ENCODE peak calls at places on chromosomes 1 and 21, in six cellular contexts. One of them, this sample, is unnamed.

GRCh38 chr1:960371-961131 is at the start of gene KLHL17:
- DNase-seq in neuronal stem cell: no peak
- DNase-seq in astrocyte: no peak
- DNase-seq in MM.1S: peak; percentile 76
- DNase-seq in colonic mucosa: peak; percentile 91
- DNase-seq in mammary epithelial cell: peak; percentile 71
- DNase-seq in this sample: peak; percentile 92

GRCh38 chr1:1318131-1318652 is 6.3 kb downstream of the INTS11 start:
- DNase-seq in neuronal stem cell: no peak
- DNase-seq in astrocyte: peak; percentile 93
- DNase-seq in MM.1S: no peak
- DNase-seq in colonic mucosa: peak; percentile 77
- DNase-seq in mammary epithelial cell: peak; percentile 88
- DNase-seq in this sample: no peak

GRCh38 chr1:18739408-18739807 is 108.8 kb downstream of the PAX7 start:
- DNase-seq in neuronal stem cell: no peak
- DNase-seq in astrocyte: no peak
- DNase-seq in MM.1S: no peak
- DNase-seq in colonic mucosa: peak; percentile 22
- DNase-seq in mammary epithelial cell: no peak
- DNase-seq in this sample: no peak

GRCh38 chr1:6603851-6604558 is 1.3 kb upstream of the KLHL21 start:
- DNase-seq in neuronal stem cell: peak; percentile 69
- DNase-seq in astrocyte: peak; percentile 87
- DNase-seq in MM.1S: no peak
- DNase-seq in colonic mucosa: no peak
- DNase-seq in mammary epithelial cell: peak; percentile 42
- DNase-seq in this sample: peak; percentile 88

GRCh38 chr1:237754627-237755026 is 136.1 kb downstream of the ZP4 start:
- DNase-seq in neuronal stem cell: no peak
- DNase-seq in astrocyte: no peak
- DNase-seq in MM.1S: peak; percentile 69
- DNase-seq in colonic mucosa: no peak
- DNase-seq in mammary epithelial cell: no peak
- DNase-seq in this sample: no peak

GRCh38 chr1:26053718-26054572 is 8.0 kb upstream of the SLC30A2 start:
- DNase-seq in neuronal stem cell: no peak
- DNase-seq in astrocyte: no peak
- DNase-seq in MM.1S: no peak
- DNase-seq in colonic mucosa: no peak
- DNase-seq in mammary epithelial cell: no peak
- DNase-seq in this sample: no peak

GRCh38 chr1:180863158-180863775 is 49.4 kb upstream of the KIAA1614 start:
- DNase-seq in neuronal stem cell: peak; percentile 56
- DNase-seq in astrocyte: peak; percentile 36
- DNase-seq in MM.1S: peak; percentile 60
- DNase-seq in colonic mucosa: peak; percentile 47
- DNase-seq in mammary epithelial cell: peak; percentile 32
- DNase-seq in this sample: no peak

GRCh38 chr1:100383743-100384405 is 31.6 kb downstream of the CDC14A start:
- DNase-seq in neuronal stem cell: no peak
- DNase-seq in astrocyte: no peak
- DNase-seq in MM.1S: no peak
- DNase-seq in colonic mucosa: no peak
- DNase-seq in mammary epithelial cell: no peak
- DNase-seq in this sample: no peak

GRCh38 chr1:205662791-205663190 is 17.5 kb downstream of the SLC45A3 start:
- DNase-seq in neuronal stem cell: no peak
- DNase-seq in astrocyte: no peak
- DNase-seq in MM.1S: no peak
- DNase-seq in colonic mucosa: no peak
- DNase-seq in mammary epithelial cell: no peak
- DNase-seq in this sample: no peak

GRCh38 chr1:108007070-108007469 is 42.1 kb upstream of the VAV3 start:
- DNase-seq in neuronal stem cell: no peak
- DNase-seq in astrocyte: no peak
- DNase-seq in MM.1S: no peak
- DNase-seq in colonic mucosa: no peak
- DNase-seq in mammary epithelial cell: no peak
- DNase-seq in this sample: no peak

GRCh38 chr1:24749257-24749656 is 4.0 kb downstream of the CLIC4 start:
- DNase-seq in neuronal stem cell: no peak
- DNase-seq in astrocyte: no peak
- DNase-seq in MM.1S: peak; percentile 40
- DNase-seq in colonic mucosa: no peak
- DNase-seq in mammary epithelial cell: no peak
- DNase-seq in this sample: no peak

GRCh38 chr1:25620211-25620610 is 3.6 kb downstream of the MAN1C1 start:
- DNase-seq in neuronal stem cell: no peak
- DNase-seq in astrocyte: no peak
- DNase-seq in MM.1S: peak; percentile 81
- DNase-seq in colonic mucosa: no peak
- DNase-seq in mammary epithelial cell: no peak
- DNase-seq in this sample: no peak

GRCh38 chr1:97886199-97886598 is 34.6 kb downstream of the DPYD start:
- DNase-seq in neuronal stem cell: no peak
- DNase-seq in astrocyte: no peak
- DNase-seq in MM.1S: no peak
- DNase-seq in colonic mucosa: no peak
- DNase-seq in mammary epithelial cell: no peak
- DNase-seq in this sample: no peak

GRCh38 chr1:248884632-248885295 is 21.3 kb upstream of the PGBD2 start:
- DNase-seq in neuronal stem cell: no peak
- DNase-seq in astrocyte: peak; percentile 73
- DNase-seq in MM.1S: no peak
- DNase-seq in colonic mucosa: no peak
- DNase-seq in mammary epithelial cell: no peak
- DNase-seq in this sample: no peak

GRCh38 chr1:175152006-175152652 is 40.4 kb downstream of the KIAA0040 start:
- DNase-seq in neuronal stem cell: peak; percentile 67
- DNase-seq in astrocyte: no peak
- DNase-seq in MM.1S: peak; percentile 68
- DNase-seq in colonic mucosa: peak; percentile 62
- DNase-seq in mammary epithelial cell: no peak
- DNase-seq in this sample: no peak

GRCh38 chr1:43034778-43035177 is 76.1 kb upstream of the SLC2A1 start:
- DNase-seq in neuronal stem cell: no peak
- DNase-seq in astrocyte: no peak
- DNase-seq in MM.1S: no peak
- DNase-seq in colonic mucosa: no peak
- DNase-seq in mammary epithelial cell: no peak
- DNase-seq in this sample: no peak

GRCh38 chr1:235291599-235291998 is 36.4 kb downstream of the ARID4B start:
- DNase-seq in neuronal stem cell: no peak
- DNase-seq in astrocyte: no peak
- DNase-seq in MM.1S: no peak
- DNase-seq in colonic mucosa: no peak
- DNase-seq in mammary epithelial cell: no peak
- DNase-seq in this sample: no peak

GRCh38 chr21:45392206-45392971 is 12.6 kb upstream of the COL18A1 start:
- DNase-seq in neuronal stem cell: no peak
- DNase-seq in astrocyte: no peak
- DNase-seq in MM.1S: no peak
- DNase-seq in colonic mucosa: no peak
- DNase-seq in mammary epithelial cell: no peak
- DNase-seq in this sample: peak; percentile 55

GRCh38 chr1:55775007-55775406 is 559.8 kb upstream of the USP24 start:
- DNase-seq in neuronal stem cell: no peak
- DNase-seq in astrocyte: no peak
- DNase-seq in MM.1S: no peak
- DNase-seq in colonic mucosa: no peak
- DNase-seq in mammary epithelial cell: no peak
- DNase-seq in this sample: no peak

GRCh38 chr1:54137532-54138061 is 15.2 kb downstream of the CDCP2 start:
- DNase-seq in neuronal stem cell: no peak
- DNase-seq in astrocyte: peak; percentile 60
- DNase-seq in MM.1S: no peak
- DNase-seq in colonic mucosa: no peak
- DNase-seq in mammary epithelial cell: no peak
- DNase-seq in this sample: no peak

GRCh38 chr1:13583964-13584791 is 546 bp downstream of the PDPN start:
- DNase-seq in neuronal stem cell: peak; percentile 53
- DNase-seq in astrocyte: peak; percentile 82
- DNase-seq in MM.1S: no peak
- DNase-seq in colonic mucosa: no peak
- DNase-seq in mammary epithelial cell: peak; percentile 29
- DNase-seq in this sample: peak; percentile 73

GRCh38 chr1:226778657-226779058 is 39.6 kb upstream of the ITPKB start:
- DNase-seq in neuronal stem cell: no peak
- DNase-seq in astrocyte: peak; percentile 98
- DNase-seq in MM.1S: no peak
- DNase-seq in colonic mucosa: peak; percentile 49
- DNase-seq in mammary epithelial cell: peak; percentile 94
- DNase-seq in this sample: no peak

GRCh38 chr1:114336360-114336759 is 174.6 kb downstream of the TRIM33 start:
- DNase-seq in neuronal stem cell: no peak
- DNase-seq in astrocyte: no peak
- DNase-seq in MM.1S: no peak
- DNase-seq in colonic mucosa: no peak
- DNase-seq in mammary epithelial cell: peak; percentile 44
- DNase-seq in this sample: no peak

DNA sequence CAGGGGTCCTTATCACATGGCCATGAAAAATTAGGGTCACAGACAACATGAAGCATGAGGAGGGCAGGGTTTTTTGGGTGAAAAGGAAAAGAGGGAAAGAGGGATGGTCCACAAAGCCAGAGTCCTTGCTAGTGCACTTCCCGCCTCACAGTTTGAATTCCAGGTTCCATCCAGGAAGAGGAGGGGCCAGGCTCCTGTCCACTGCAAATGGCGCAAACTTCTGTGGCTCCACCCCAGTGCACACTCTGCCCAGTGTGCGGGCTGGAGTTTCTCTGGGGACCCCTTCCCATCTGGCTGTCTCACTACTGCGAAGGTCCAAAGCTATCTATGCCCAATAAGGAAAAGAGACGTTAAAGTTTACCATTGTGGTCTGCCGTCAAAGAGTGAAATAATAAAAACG is 17.8 kb downstream of the AIM2 start:
- DNase-seq in neuronal stem cell: no peak
- DNase-seq in astrocyte: no peak
- DNase-seq in MM.1S: no peak
- DNase-seq in colonic mucosa: no peak
- DNase-seq in mammary epithelial cell: no peak
- DNase-seq in this sample: no peak
- H3K36me3 ChIP-seq in neuronal stem cell: no peaks in the 10 kb centered on the region
- H3K36me3 ChIP-seq in astrocyte: peaks cover 7% of the 10 kb centered on the region
- H3K36me3 ChIP-seq in MM.1S: peaks cover 15% of the 10 kb centered on the region
- H3K36me3 ChIP-seq in colonic mucosa: no peaks in the 10 kb centered on the region
- H3K36me3 ChIP-seq in mammary epithelial cell: peaks cover 9% of the 10 kb centered on the region
- H3K36me3 ChIP-seq in this sample: no peaks in the 10 kb centered on the region

DNA sequence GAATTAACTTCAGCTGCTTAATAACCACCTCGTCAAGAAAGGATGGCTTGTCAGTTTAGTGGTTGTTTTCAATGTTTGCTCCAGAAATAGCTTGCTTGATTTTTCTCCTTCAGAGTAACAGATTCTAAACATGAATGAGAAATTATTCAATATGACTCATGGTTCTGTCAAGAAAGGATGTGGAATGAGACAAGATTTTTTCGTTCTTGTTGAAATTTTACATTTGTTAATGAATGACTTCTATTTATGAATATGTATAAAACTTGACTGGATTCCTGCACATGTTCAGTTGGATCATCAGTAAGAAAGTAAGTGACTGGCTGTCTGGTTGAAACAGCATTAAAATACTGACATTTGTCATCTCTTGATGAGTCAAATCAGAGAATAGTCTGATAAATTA is 38.3 kb downstream of the IFI44 start:
- DNase-seq in neuronal stem cell: no peak
- DNase-seq in astrocyte: peak; percentile 16
- DNase-seq in MM.1S: no peak
- DNase-seq in colonic mucosa: no peak
- DNase-seq in mammary epithelial cell: peak; percentile 11
- DNase-seq in this sample: no peak
- H3K9ac ChIP-seq in neuronal stem cell: no peak overlapping the region
- H3K9ac ChIP-seq in astrocyte: no peak overlapping the region
- H3K9ac ChIP-seq in MM.1S: no peak overlapping the region
- H3K9ac ChIP-seq in colonic mucosa: no peak overlapping the region
- H3K9ac ChIP-seq in mammary epithelial cell: no peak overlapping the region
- H3K9ac ChIP-seq in this sample: no peak overlapping the region

GRCh38 chr1:146010126-146010738 is 11.3 kb downstream of the HJV start:
- DNase-seq in neuronal stem cell: no peak
- DNase-seq in astrocyte: no peak
- DNase-seq in MM.1S: no peak
- DNase-seq in colonic mucosa: no peak
- DNase-seq in mammary epithelial cell: no peak
- DNase-seq in this sample: no peak

GRCh38 chr1:146012703-146013565 is 8.6 kb downstream of the HJV start:
- DNase-seq in neuronal stem cell: peak; percentile 56
- DNase-seq in astrocyte: peak; percentile 81
- DNase-seq in MM.1S: peak; percentile 81
- DNase-seq in colonic mucosa: peak; percentile 75
- DNase-seq in mammary epithelial cell: peak; percentile 65
- DNase-seq in this sample: no peak

GRCh38 chr1:146001734-146002133 is 5.4 kb upstream of the TXNIP start:
- DNase-seq in neuronal stem cell: no peak
- DNase-seq in astrocyte: no peak
- DNase-seq in MM.1S: peak; percentile 1
- DNase-seq in colonic mucosa: no peak
- DNase-seq in mammary epithelial cell: no peak
- DNase-seq in this sample: no peak

GRCh38 chr1:146007785-146008133 is 11.4 kb upstream of the TXNIP start:
- DNase-seq in neuronal stem cell: no peak
- DNase-seq in astrocyte: no peak
- DNase-seq in MM.1S: no peak
- DNase-seq in colonic mucosa: no peak
- DNase-seq in mammary epithelial cell: no peak
- DNase-seq in this sample: no peak

GRCh38 chr1:146007048-146007784 is 10.8 kb upstream of the TXNIP start:
- DNase-seq in neuronal stem cell: peak; percentile 69
- DNase-seq in astrocyte: peak; percentile 43
- DNase-seq in MM.1S: peak; percentile 95
- DNase-seq in colonic mucosa: peak; percentile 85
- DNase-seq in mammary epithelial cell: peak; percentile 51
- DNase-seq in this sample: no peak
- H3K27ac ChIP-seq in neuronal stem cell: no peak overlapping the region
- H3K27ac ChIP-seq in astrocyte: no peak overlapping the region
- H3K27ac ChIP-seq in MM.1S: peak overlapping the region; percentile 43
- H3K27ac ChIP-seq in colonic mucosa: peak overlapping the region; percentile 75
- H3K27ac ChIP-seq in mammary epithelial cell: no peak overlapping the region
- H3K27ac ChIP-seq in this sample: peak overlapping the region; percentile 63

DNA sequence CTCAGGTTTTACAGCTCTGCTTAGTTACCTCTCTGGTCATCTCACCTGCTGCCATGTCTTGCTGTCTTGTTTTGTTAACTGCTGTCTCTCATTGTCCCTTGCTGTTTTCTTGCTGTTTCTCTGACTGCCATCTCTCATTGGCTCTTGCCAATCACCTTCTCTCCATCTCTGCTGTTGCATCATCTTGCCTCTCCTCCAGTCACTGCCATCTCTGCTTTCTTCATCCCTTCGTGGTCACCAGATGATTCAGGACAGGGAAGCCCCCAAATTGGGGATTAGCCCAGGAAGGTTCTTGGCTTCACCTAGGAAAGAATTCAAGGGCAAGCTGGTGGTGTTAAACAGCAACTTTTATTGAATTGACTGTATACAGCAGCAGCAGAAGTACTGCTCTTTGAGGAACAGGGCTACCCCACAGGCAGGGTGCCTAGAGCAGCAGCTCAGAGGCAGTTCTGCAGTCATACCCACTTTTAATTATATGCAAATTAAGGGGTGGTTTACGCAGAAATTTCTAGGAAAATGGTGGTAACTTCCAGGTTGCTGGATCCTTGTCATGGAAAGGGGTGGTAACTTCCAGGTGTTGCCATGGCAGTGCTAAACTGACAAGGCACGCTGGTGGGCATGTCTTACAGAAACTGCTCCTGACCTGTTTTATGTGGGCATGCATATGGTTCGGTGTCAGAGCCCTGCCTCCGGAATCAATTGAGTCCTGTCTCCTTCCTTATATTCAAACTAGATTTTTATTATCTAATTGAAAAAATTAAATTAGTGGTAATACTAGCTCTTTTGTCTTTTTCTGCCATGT is 33.4 kb downstream of the SUCO start:
- DNase-seq in neuronal stem cell: no peak
- DNase-seq in astrocyte: no peak
- DNase-seq in MM.1S: no peak
- DNase-seq in colonic mucosa: no peak
- DNase-seq in mammary epithelial cell: no peak
- DNase-seq in this sample: no peak
- H3K36me3 ChIP-seq in neuronal stem cell: peaks cover 27% of the 10 kb centered on the region
- H3K36me3 ChIP-seq in astrocyte: peaks cover 22% of the 10 kb centered on the region
- H3K36me3 ChIP-seq in MM.1S: no peaks in the 10 kb centered on the region
- H3K36me3 ChIP-seq in colonic mucosa: no peaks in the 10 kb centered on the region
- H3K36me3 ChIP-seq in mammary epithelial cell: peaks cover 14% of the 10 kb centered on the region
- H3K36me3 ChIP-seq in this sample: peaks cover 6% of the 10 kb centered on the region